ENCODE peak calls at places on chromosomes 2 and 18, in nine cellular contexts. H is WTC11, G is GM12878, M is brain microvascular endothelial cell, Q is mucosa of descending colon, S is fibroblast of lung, D is heart left ventricle, A is foreskin fibroblast, J is H9. F is an unnamed sample.
A peak's percentile ranks its signal among the peaks of the same experiment; 100 is the strongest.

GRCh38 chr2:32773409-32773808 is 145.6 kb downstream of the TTC27 start:
- DNase-seq in A (no peak), S (no peak), G (no peak), H (no peak), M (no peak), Q (no peak), J (no peak), D (no peak), F (no peak)

GRCh38 chr2:149661844-149662243 is 74.3 kb upstream of the MMADHC start:
- DNase-seq in G (no peak), H (no peak), Q (no peak), A (peak; percentile 87), S (peak; percentile 41), J (no peak), M (peak; percentile 75), D (no peak), F (peak; percentile 79)

GRCh38 chr2:208363485-208363884 is 43.1 kb upstream of the PTH2R start:
- DNase-seq in G (peak; percentile 23), Q (no peak), H (no peak), D (no peak), S (peak; percentile 68), M (peak; percentile 63), J (no peak), A (peak; percentile 78), F (peak; percentile 19)

GRCh38 chr18:2883137-2883671 is 36.4 kb downstream of the EMILIN2 start:
- DNase-seq in M (no peak), G (no peak), A (peak; percentile 38), J (no peak), H (no peak), Q (peak; percentile 45), D (no peak), S (no peak), F (no peak)

GRCh38 chr2:217555075-217555876 is 447.5 kb downstream of the TNS1 start:
- DNase-seq in H (peak; percentile 22), G (no peak), J (peak; percentile 72), D (no peak), M (no peak), Q (no peak), A (peak; percentile 14), S (no peak), F (no peak)

GRCh38 chr2:171723724-171724683 is 36.7 kb downstream of the DYNC1I2 start:
- DNase-seq in S (peak; percentile 23), H (peak; percentile 28), M (peak; percentile 22), Q (no peak), G (no peak), D (no peak), A (peak; percentile 51), J (peak; percentile 42), F (no peak)

GRCh38 chr2:80642465-80642864 is 337.9 kb upstream of the LRRTM1 start:
- DNase-seq in J (no peak), S (no peak), M (no peak), G (no peak), D (no peak), A (no peak), H (no peak), Q (no peak), F (no peak)

GRCh38 chr2:27663160-27663462 is 303 bp downstream of the SUPT7L start:
- DNase-seq in J (no peak), Q (no peak), D (no peak), S (no peak), G (no peak), M (no peak), A (no peak), H (no peak), F (no peak)

GRCh38 chr18:51988277-51988676 is 351.7 kb upstream of the DCC start:
- DNase-seq in D (no peak), H (no peak), M (no peak), Q (no peak), G (no peak), A (no peak), J (no peak), S (no peak), F (no peak)

GRCh38 chr2:65069425-65069824 is 13.2 kb downstream of the CEP68 start:
- DNase-seq in M (no peak), A (no peak), Q (no peak), G (no peak), J (no peak), H (no peak), S (no peak), D (no peak), F (no peak)

GRCh38 chr2:226427538-226428307 is 371.9 kb downstream of the IRS1 start:
- DNase-seq in J (no peak), S (peak; percentile 87), D (no peak), Q (no peak), H (no peak), G (no peak), M (peak; percentile 95), A (peak; percentile 94), F (peak; percentile 95)

GRCh38 chr2:64337314-64337713 is 116.6 kb upstream of the LGALSL start:
- DNase-seq in J (no peak), Q (no peak), G (no peak), H (no peak), S (no peak), D (no peak), A (no peak), M (no peak), F (no peak)

GRCh38 chr2:23595021-23595420 is 210.0 kb downstream of the KLHL29 start:
- DNase-seq in D (no peak), A (no peak), Q (no peak), S (no peak), J (no peak), M (no peak), H (no peak), G (no peak), F (no peak)

GRCh38 chr2:132544045-132544630 is 125.9 kb downstream of the LYPD1 start:
- DNase-seq in S (no peak), Q (no peak), J (no peak), A (no peak), M (no peak), H (no peak), G (no peak), D (no peak), F (peak; percentile 32)

GRCh38 chr2:135709992-135710391 is 31.7 kb upstream of the UBXN4 start:
- DNase-seq in A (peak; percentile 71), S (peak; percentile 48), M (peak; percentile 53), D (peak; percentile 48), H (peak; percentile 62), G (no peak), J (no peak), Q (peak; percentile 67), F (peak; percentile 40)

GRCh38 chr18:61946449-61946848 is 53.6 kb upstream of the RNF152 start:
- DNase-seq in Q (no peak), G (no peak), H (no peak), A (peak; percentile 69), D (no peak), J (no peak), S (peak; percentile 37), M (peak; percentile 57), F (peak; percentile 58)

GRCh38 chr18:902179-902718 is 2.4 kb upstream of the ADCYAP1 start:
- DNase-seq in G (no peak), S (no peak), D (no peak), A (no peak), M (no peak), Q (no peak), H (no peak), J (no peak), F (no peak)

GRCh38 chr2:180359522-180360282 is 352.6 kb upstream of the CWC22 start:
- DNase-seq in G (peak; percentile 64), S (no peak), D (no peak), J (peak; percentile 29), H (no peak), A (no peak), M (no peak), Q (peak; percentile 33), F (peak; percentile 85)
- TF ChIP-seq CTCF in G (no peak), S (peak; percentile 10), D (no peak), J (peak; percentile 52), H (no peak), A (no peak), M (no peak), Q (no peak), F (peak; percentile 15)

GRCh38 chr2:212517693-212518092 is 20.9 kb downstream of the ERBB4 start:
- DNase-seq in Q (no peak), D (no peak), S (no peak), G (no peak), H (no peak), M (no peak), A (no peak), J (no peak), F (no peak)

GRCh38 chr2:212523756-212524155 is 14.8 kb downstream of the ERBB4 start:
- DNase-seq in J (no peak), Q (no peak), M (no peak), G (no peak), H (no peak), A (no peak), D (no peak), S (no peak), F (no peak)

GRCh38 chr2:212526059-212526458 is 12.5 kb downstream of the ERBB4 start:
- DNase-seq in D (no peak), M (no peak), H (no peak), Q (no peak), S (no peak), G (no peak), A (no peak), J (no peak), F (no peak)

DNA sequence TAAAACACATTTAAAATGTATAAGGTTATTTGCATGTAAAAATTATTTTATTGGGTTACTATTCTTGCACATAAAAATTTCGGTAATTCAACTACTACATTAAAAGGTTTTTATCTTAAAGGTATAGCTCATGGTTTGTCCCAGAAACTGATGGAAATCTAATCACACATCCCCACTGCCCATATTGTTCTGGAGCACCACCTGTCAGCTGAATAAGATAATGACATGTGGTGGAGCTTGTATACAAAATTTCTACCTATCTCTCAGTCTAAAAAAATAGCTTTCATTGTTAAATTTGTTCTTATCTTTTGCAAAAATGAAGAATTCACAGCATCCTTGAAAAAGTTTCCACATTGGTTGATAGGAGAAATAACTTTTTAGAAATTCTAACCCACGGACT is 18.3 kb downstream of the ERBB4 start:
- DNase-seq in H (no peak), J (no peak), M (peak; percentile 20), A (peak; percentile 2), Q (no peak), S (no peak), G (no peak), D (no peak), F (peak; percentile 32)
- TF ChIP-seq CTCF in H (no peak), J (peak; percentile 62), M (peak; percentile 46), A (peak; percentile 28), Q (no peak), S (peak; percentile 27), G (peak; percentile 54), D (no peak), F (peak; percentile 51)

GRCh38 chr18:23237524-23238151 is 102.4 kb downstream of the CABLES1 start:
- DNase-seq in M (peak; percentile 54), G (peak; percentile 81), J (peak; percentile 86), D (peak; percentile 52), A (peak; percentile 62), H (peak; percentile 57), Q (peak; percentile 64), S (peak; percentile 41), F (peak; percentile 59)
- TF ChIP-seq CTCF in M (peak; percentile 69), G (peak; percentile 21), J (peak; percentile 54), D (peak; percentile 27), A (peak; percentile 22), H (no peak), Q (no peak), S (peak; percentile 37), F (peak; percentile 5)

DNA sequence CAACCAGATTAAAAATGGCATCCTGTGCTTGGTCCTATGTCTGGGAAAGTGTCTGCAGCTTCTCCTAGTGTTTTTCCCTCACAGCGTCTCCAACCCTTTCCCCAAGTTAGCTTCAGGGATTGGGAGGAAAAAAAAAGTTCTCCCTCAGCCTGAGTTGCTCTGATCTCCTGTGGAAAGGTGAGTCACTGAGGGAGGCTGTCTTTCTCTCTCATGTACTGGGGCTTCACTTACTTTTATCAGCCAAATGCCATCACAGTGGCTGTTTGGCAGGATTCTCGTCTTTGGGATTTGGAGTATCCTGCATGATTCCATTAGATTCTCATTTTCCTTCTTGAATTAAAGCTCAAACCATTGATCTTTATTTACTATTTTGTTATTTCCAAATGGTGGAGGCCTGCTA is 18.1 kb downstream of the GTF2A1L start:
- DNase-seq in G (no peak), H (no peak), M (no peak), Q (no peak), J (no peak), S (no peak), D (no peak), A (no peak), F (no peak)
- TF ChIP-seq CTCF in G (no peak), H (no peak), M (no peak), Q (no peak), J (no peak), S (no peak), D (no peak), A (no peak), F (no peak)